ENCODE peak calls at places on chromosomes 5 and 9, in seven cellular contexts. Y is GDM1; I is activated naive CD8-positive, alpha-beta T cell treated with anti-CD3 and anti-CD28 coated beads, Interleukin-2, amount 50 U/mL, for 24 hours; Z is astrocyte of the hippocampus; Q is anterior cingulate cortex; L is upper lobe of right lung; K is activated naive CD4-positive, alpha-beta T cell treated with anti-CD3 and anti-CD28 coated beads, Interleukin-2, amount 50 U/mL, for 16 hours. H is an unnamed sample.

GRCh38 chr9:128720841-128721486 is 3.0 kb downstream of the ZDHHC12 start:
- DNase-seq in Y (no peak), I (no peak), Z (no peak), Q (no peak), L (no peak), K (no peak), H (no peak)

GRCh38 chr5:85500869-85501268 is 1116.2 kb upstream of the EDIL3 start:
- DNase-seq in Y (no peak), I (no peak), Z (no peak), Q (no peak), L (no peak), K (no peak), H (no peak)

GRCh38 chr5:1239514-1240251 is 14.5 kb downstream of the SLC6A18 start:
- DNase-seq in Y (no peak), I (no peak), Z (no peak), Q (no peak), L (no peak), K (no peak), H (no peak)

GRCh38 chr5:112691758-112692157 is 45.9 kb upstream of the APC start:
- DNase-seq in Y (peak), I (peak), Z (no peak), Q (no peak), L (no peak), K (no peak), H (peak)

GRCh38 chr9:100011062-100011681 is 87.6 kb downstream of the ERP44 start:
- DNase-seq in Y (peak), I (peak), Z (peak), Q (no peak), L (no peak), K (peak), H (peak)

GRCh38 chr5:91332267-91333044 is 50.7 kb downstream of the ARRDC3 start:
- DNase-seq in Y (no peak), I (no peak), Z (peak), Q (no peak), L (no peak), K (no peak), H (no peak)

GRCh38 chr9:93155716-93156474 is 21.8 kb upstream of the NINJ1 start:
- DNase-seq in Y (no peak), I (no peak), Z (no peak), Q (peak), L (no peak), K (no peak), H (no peak)

GRCh38 chr9:38112010-38112409 is 43.0 kb upstream of the SHB start:
- DNase-seq in Y (no peak), I (no peak), Z (peak), Q (no peak), L (no peak), K (no peak), H (no peak)

GRCh38 chr5:169695919-169696490 is 58.9 kb downstream of the DOCK2 start:
- DNase-seq in Y (no peak), I (no peak), Z (peak), Q (no peak), L (no peak), K (no peak), H (no peak)

H was measured in Jurkat, Clone E6-1.